ENCODE peak calls at places on chromosomes 2 and 18, in four cellular contexts. E, U, T and Z are unnamed samples.

GRCh38 chr2:159326569-159327255 is 40.2 kb upstream of the WDSUB1 start:
- DNase-seq in E (no peak), U (peak), T (no peak), Z (no peak)

GRCh38 chr2:233033672-233034071 is 1.2 kb downstream of the NEU2 start:
- DNase-seq in E (no peak), U (peak), T (no peak), Z (no peak)

GRCh38 chr18:56217406-56217805 is 421.0 kb downstream of the TXNL1 start:
- DNase-seq in E (no peak), U (peak), T (no peak), Z (no peak)

GRCh38 chr2:191115801-191116200 is 35.0 kb downstream of the STAT4 start:
- DNase-seq in E (no peak), U (no peak), T (no peak), Z (no peak)

GRCh38 chr2:213669657-213670056 is 385.4 kb downstream of the SPAG16 start:
- DNase-seq in E (no peak), U (no peak), T (no peak), Z (no peak)

GRCh38 chr2:136305517-136306192 is 187.7 kb upstream of the CXCR4 start:
- DNase-seq in E (no peak), U (no peak), T (peak), Z (no peak)

GRCh38 chr2:163044116-163044515 is 205.5 kb upstream of the KCNH7 start:
- DNase-seq in E (no peak), U (no peak), T (peak), Z (no peak)

GRCh38 chr2:102337012-102337411 is 18.6 kb upstream of the IL18R1 start:
- DNase-seq in E (no peak), U (no peak), T (no peak), Z (no peak)